ENCODE peak calls at places on chromosomes 11 and 22, in ten cellular contexts. U is esophagus squamous epithelium, Y is hepatocyte, E is cardiac muscle cell, Z is iPS DF 6.9, S is right atrium auricular region, N is right lobe of liver, J is mesendoderm, X is pancreas, Q is psoas muscle. M is an unnamed sample.

GRCh38 chr11:82731691-82732277 is 1.9 kb downstream of the FAM181B start:
- DNase-seq in U (no peak), Y (no peak), E (no peak), Z (no peak), S (no peak), N (no peak), J (peak; percentile 54), X (no peak), Q (no peak), M (no peak)

GRCh38 chr11:35709386-35709785 is 46.8 kb downstream of the TRIM44 start:
- DNase-seq in U (no peak), Y (no peak), E (no peak), Z (no peak), S (no peak), N (no peak), J (no peak), X (no peak), Q (no peak), M (no peak)

GRCh38 chr22:27698830-27699229 is 102.7 kb downstream of the MN1 start:
- DNase-seq in U (no peak), Y (no peak), E (no peak), Z (no peak), S (no peak), N (no peak), J (no peak), X (no peak), Q (no peak), M (no peak)

GRCh38 chr22:20782601-20783299 is 8.8 kb downstream of the SERPIND1 start:
- DNase-seq in U (no peak), Y (no peak), E (no peak), Z (no peak), S (no peak), N (no peak), J (no peak), X (no peak), Q (no peak), M (no peak)

GRCh38 chr22:42337356-42337755 is 66.9 kb upstream of the TCF20 start:
- DNase-seq in U (no peak), Y (no peak), E (no peak), Z (no peak), S (no peak), N (no peak), J (no peak), X (no peak), Q (no peak), M (no peak)

GRCh38 chr22:25069758-25070461 is 117.4 kb downstream of the KIAA1671 start:
- DNase-seq in U (no peak), Y (no peak), E (peak; percentile 21), Z (no peak), S (no peak), N (no peak), J (no peak), X (no peak), Q (peak; percentile 76), M (no peak)

GRCh38 chr22:26172389-26172990 is 3.2 kb downstream of the SEZ6L start:
- DNase-seq in U (no peak), Y (peak; percentile 74), E (peak; percentile 14), Z (no peak), S (no peak), N (no peak), J (peak; percentile 67), X (peak; percentile 34), Q (peak; percentile 58), M (no peak)

GRCh38 chr11:67053896-67054850 is 2.5 kb upstream of the RHOD start:
- DNase-seq in U (no peak), Y (peak; percentile 87), E (peak; percentile 79), Z (no peak), S (no peak), N (peak; percentile 81), J (peak; percentile 74), X (peak; percentile 60), Q (peak; percentile 66), M (peak; percentile 40)

GRCh38 chr11:26571861-26572654 is at the start of gene MUC15:
- DNase-seq in U (no peak), Y (no peak), E (no peak), Z (no peak), S (no peak), N (no peak), J (peak; percentile 37), X (no peak), Q (no peak), M (no peak)

GRCh38 chr11:128291835-128292234 is 295.5 kb downstream of the ETS1 start:
- DNase-seq in U (no peak), Y (no peak), E (no peak), Z (no peak), S (no peak), N (no peak), J (no peak), X (no peak), Q (no peak), M (peak; percentile 83)

GRCh38 chr11:74820763-74821162 is 72.1 kb downstream of the RNF169 start:
- DNase-seq in U (no peak), Y (no peak), E (peak; percentile 87), Z (no peak), S (no peak), N (no peak), J (peak; percentile 40), X (no peak), Q (no peak), M (no peak)

GRCh38 chr22:41732096-41732772 is 32.9 kb downstream of the MEI1 start:
- DNase-seq in U (no peak), Y (no peak), E (no peak), Z (no peak), S (no peak), N (no peak), J (no peak), X (no peak), Q (no peak), M (no peak)

GRCh38 chr22:40544758-40545157 is 91.8 kb downstream of the MRTFA start:
- DNase-seq in U (no peak), Y (no peak), E (no peak), Z (no peak), S (no peak), N (no peak), J (no peak), X (no peak), Q (no peak), M (no peak)

GRCh38 chr11:61975638-61976419 is 8.4 kb upstream of the FTH1 start:
- DNase-seq in U (no peak), Y (no peak), E (peak; percentile 34), Z (no peak), S (no peak), N (no peak), J (no peak), X (peak; percentile 38), Q (no peak), M (no peak)

GRCh38 chr11:119319702-119320592 is 3.0 kb upstream of the MCAM start:
- DNase-seq in U (no peak), Y (no peak), E (no peak), Z (no peak), S (no peak), N (peak; percentile 56), J (peak; percentile 51), X (no peak), Q (no peak), M (no peak)

DNA sequence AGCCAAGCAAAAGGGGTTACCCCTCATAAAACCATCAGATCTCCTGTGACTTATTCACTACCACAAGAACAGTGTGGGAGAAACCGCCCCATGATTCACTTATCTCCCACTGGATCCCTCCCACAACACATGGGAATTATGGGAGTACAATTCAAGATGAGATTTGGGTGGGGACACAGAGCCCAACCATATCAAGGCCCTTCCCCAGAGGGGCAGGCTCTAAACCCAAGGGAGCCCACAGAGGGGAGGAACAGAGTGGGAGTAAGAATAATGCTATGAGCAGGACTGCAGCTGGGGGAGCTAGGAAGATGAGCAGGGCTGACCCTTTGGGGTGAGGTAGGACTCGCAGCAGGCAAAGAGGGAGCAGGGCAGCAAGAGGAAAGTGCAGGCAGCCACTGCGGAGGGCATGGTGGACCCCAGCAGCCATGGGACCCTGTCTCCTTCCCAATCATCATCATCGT is 59.3 kb downstream of the CD82 start:
- DNase-seq in U (no peak), Y (no peak), E (no peak), Z (no peak), S (peak; percentile 40), N (no peak), J (no peak), X (no peak), Q (no peak), M (peak; percentile 19)
- H3K4me1 ChIP-seq in U (peaks cover 55% of the 10 kb centered on the region), Y (peaks cover 14% of the 10 kb centered on the region), E (no peaks in the 10 kb centered on the region), Z (peaks cover 1% of the 10 kb centered on the region), S (peaks cover 47% of the 10 kb centered on the region), N (no peaks in the 10 kb centered on the region), J (no peaks in the 10 kb centered on the region), X (no peaks in the 10 kb centered on the region), Q (peaks cover 17% of the 10 kb centered on the region), M (no peaks in the 10 kb centered on the region)

GRCh38 chr11:30364139-30364875 is 41.4 kb downstream of the ARL14EP start:
- DNase-seq in U (no peak), Y (no peak), E (no peak), Z (no peak), S (no peak), N (no peak), J (no peak), X (no peak), Q (no peak), M (no peak)

GRCh38 chr11:30368394-30368793 is 45.5 kb downstream of the ARL14EP start:
- DNase-seq in U (no peak), Y (no peak), E (no peak), Z (no peak), S (no peak), N (no peak), J (no peak), X (no peak), Q (no peak), M (no peak)

GRCh38 chr11:30360741-30361140 is 37.8 kb downstream of the ARL14EP start:
- DNase-seq in U (no peak), Y (no peak), E (no peak), Z (no peak), S (no peak), N (no peak), J (no peak), X (no peak), Q (no peak), M (no peak)

GRCh38 chr11:30370164-30370563 is 47.3 kb downstream of the ARL14EP start:
- DNase-seq in U (no peak), Y (no peak), E (no peak), Z (no peak), S (no peak), N (no peak), J (no peak), X (no peak), Q (no peak), M (no peak)

GRCh38 chr11:30365793-30366517 is 43.1 kb downstream of the ARL14EP start:
- DNase-seq in U (no peak), Y (no peak), E (no peak), Z (no peak), S (no peak), N (no peak), J (peak; percentile 30), X (no peak), Q (no peak), M (no peak)
- H3K36me3 ChIP-seq in U (no peaks in the 10 kb centered on the region), Y (no peaks in the 10 kb centered on the region), E (no peaks in the 10 kb centered on the region), Z (no peaks in the 10 kb centered on the region), S (no peaks in the 10 kb centered on the region), N (no peaks in the 10 kb centered on the region), J (no peaks in the 10 kb centered on the region), X (no peaks in the 10 kb centered on the region), Q (no peaks in the 10 kb centered on the region), M (no peaks in the 10 kb centered on the region)

GRCh38 chr11:7672276-7672959 is 882 bp downstream of the CYB5R2 start:
- DNase-seq in U (no peak), Y (peak; percentile 25), E (no peak), Z (no peak), S (no peak), N (peak; percentile 77), J (no peak), X (no peak), Q (no peak), M (no peak)
- H3K27ac ChIP-seq in U (peak overlapping the region; percentile 86), Y (peak overlapping the region; percentile 77), E (no peak overlapping the region), Z (no peak overlapping the region), S (no peak overlapping the region), N (no peak overlapping the region), J (no peak overlapping the region), X (no peak overlapping the region), Q (no peak overlapping the region), M (no peak overlapping the region)

GRCh38 chr11:47187723-47188122 is 1.5 kb upstream of the PACSIN3 start:
- DNase-seq in U (no peak), Y (peak; percentile 51), E (no peak), Z (no peak), S (no peak), N (no peak), J (no peak), X (no peak), Q (no peak), M (no peak)
- H3K4me1 ChIP-seq in U (peaks cover 65% of the 10 kb centered on the region), Y (peaks cover 43% of the 10 kb centered on the region), E (peaks cover 30% of the 10 kb centered on the region), Z (peaks cover 2% of the 10 kb centered on the region), S (peaks cover 60% of the 10 kb centered on the region), N (peaks cover 42% of the 10 kb centered on the region), J (peaks cover 3% of the 10 kb centered on the region), X (peaks cover 9% of the 10 kb centered on the region), Q (peaks cover 31% of the 10 kb centered on the region), M (peaks cover 7% of the 10 kb centered on the region)

M was measured in naive thymus-derived CD4-positive, alpha-beta T cell.